ENCODE peak calls at places on chromosomes 4 and X, in nine cellular contexts. E is mesenteric fat pad; X is NCI-H1092 treated with DMSO at 0.1 percent for 48 hours; J is NCI-H82; U is putamen; N is CD8-positive, alpha-beta T cell; F is HS-5; B is activated B cell treated with CpG ODN at 0.5 μM for 24 hours; G is AG08395. D is an unnamed sample.

GRCh38 chr4:183876268-183876934 is 28.7 kb upstream of the STOX2 start:
- DNase-seq in U (peak), G (no peak), E (no peak), F (peak), J (no peak), N (no peak), B (no peak), X (peak), D (no peak)

GRCh38 chr4:123786955-123787354 is 390.4 kb downstream of the SPRY1 start:
- DNase-seq in E (no peak), J (peak), U (no peak), F (no peak), N (no peak), X (no peak), G (no peak), B (no peak), D (no peak)

GRCh38 chr4:38462659-38463058 is 201.3 kb upstream of the KLF3 start:
- DNase-seq in N (no peak), X (no peak), G (no peak), J (no peak), F (no peak), U (no peak), E (no peak), B (no peak), D (no peak)

GRCh38 chr4:80266267-80266901 is at the start of gene FGF5:
- DNase-seq in N (no peak), X (peak), F (peak), B (peak), U (no peak), G (peak), E (no peak), J (peak), D (no peak)

GRCh38 chrX:114611018-114611619 is 27.2 kb downstream of the HTR2C start:
- DNase-seq in G (peak), N (no peak), J (peak), U (no peak), F (no peak), B (no peak), X (peak), E (no peak), D (no peak)

GRCh38 chrX:2317527-2318055 is 183.2 kb downstream of the DHRSX start:
- DNase-seq in X (no peak), F (no peak), G (no peak), E (no peak), U (peak), J (no peak), N (no peak), B (no peak), D (no peak)

GRCh38 chr4:39237179-39237578 is 54.9 kb downstream of the WDR19 start:
- DNase-seq in U (peak), B (no peak), E (no peak), N (no peak), F (no peak), J (no peak), X (no peak), G (no peak), D (no peak)

GRCh38 chr4:75036046-75036445 is 103.1 kb downstream of the PARM1 start:
- DNase-seq in U (no peak), N (no peak), F (no peak), E (no peak), X (no peak), G (no peak), B (no peak), J (no peak), D (peak)

GRCh38 chr4:76084542-76084941 is 10.0 kb downstream of the ART3 start:
- DNase-seq in X (no peak), J (peak), N (no peak), F (no peak), U (no peak), E (no peak), B (no peak), G (no peak), D (no peak)

GRCh38 chrX:15343075-15343476 is 7.8 kb upstream of the PIGA start:
- DNase-seq in J (no peak), F (no peak), E (no peak), X (no peak), B (no peak), N (no peak), G (no peak), U (no peak), D (no peak)

GRCh38 chr4:6423575-6423974 is 48.8 kb downstream of the PPP2R2C start:
- DNase-seq in N (no peak), G (no peak), B (no peak), J (no peak), E (no peak), X (no peak), U (no peak), F (no peak), D (peak)

GRCh38 chr4:7581477-7581876 is 146.7 kb upstream of the PSAPL1 start:
- DNase-seq in J (no peak), U (no peak), G (no peak), B (no peak), E (no peak), F (no peak), X (no peak), N (peak), D (no peak)

GRCh38 chr4:37453004-37453360 is 208.4 kb downstream of the NWD2 start:
- DNase-seq in N (peak), J (peak), G (peak), X (peak), E (no peak), U (peak), F (no peak), B (no peak), D (peak)

GRCh38 chr4:137610960-137611359 is 78.7 kb upstream of the PCDH18 start:
- DNase-seq in B (no peak), X (no peak), E (no peak), J (peak), F (no peak), G (no peak), U (no peak), N (no peak), D (no peak)

GRCh38 chrX:46381630-46382029 is 163.6 kb downstream of the ZNF674 start:
- DNase-seq in X (peak), E (no peak), B (no peak), J (peak), N (peak), U (no peak), F (no peak), G (peak), D (peak)

GRCh38 chrX:150693782-150694574 is 782 bp downstream of the MTMR1 start:
- DNase-seq in U (no peak), X (peak), E (no peak), G (peak), J (peak), F (peak), B (peak), N (peak), D (no peak)

GRCh38 chr4:113976937-113977855 is 2.3 kb downstream of the ARSJ start:
- DNase-seq in E (no peak), N (no peak), U (no peak), F (no peak), J (no peak), B (no peak), X (no peak), G (no peak), D (no peak)

GRCh38 chr4:16034010-16034829 is 49.6 kb downstream of the PROM1 start:
- DNase-seq in B (no peak), E (no peak), U (no peak), G (no peak), X (no peak), N (no peak), F (no peak), J (no peak), D (no peak)

GRCh38 chr4:58042176-58042575 is 932.0 kb upstream of the IGFBP7 start:
- DNase-seq in N (no peak), J (no peak), F (no peak), U (no peak), E (no peak), G (no peak), B (no peak), X (no peak), D (no peak)

GRCh38 chr4:7813674-7814073 is 126.0 kb downstream of the AFAP1 start:
- DNase-seq in F (no peak), U (no peak), E (peak), B (no peak), G (no peak), N (no peak), X (no peak), J (no peak), D (no peak)

GRCh38 chr4:139889194-139889762 is 223.7 kb downstream of the MGST2 start:
- DNase-seq in F (no peak), J (no peak), U (no peak), G (no peak), N (no peak), E (no peak), B (no peak), X (no peak), D (no peak)

GRCh38 chr4:168475745-168476144 is 4.5 kb downstream of the DDX60L start:
- DNase-seq in J (peak), E (no peak), U (no peak), N (no peak), G (no peak), B (no peak), F (no peak), X (no peak), D (no peak)

GRCh38 chr4:45317276-45317675 is 590.9 kb upstream of the GNPDA2 start:
- DNase-seq in E (no peak), X (no peak), B (no peak), F (peak), U (no peak), N (no peak), J (no peak), G (no peak), D (no peak)

GRCh38 chr4:152293527-152293926 is 242.4 kb downstream of the FBXW7 start:
- DNase-seq in U (no peak), E (no peak), X (no peak), J (no peak), F (no peak), B (no peak), G (no peak), N (no peak), D (no peak)

GRCh38 chrX:13023526-13024469 is 20.6 kb downstream of the FAM9C start:
- DNase-seq in X (no peak), N (no peak), F (no peak), J (no peak), U (no peak), E (no peak), B (no peak), G (no peak), D (no peak)

GRCh38 chrX:126165721-126166401 is at the start of gene DCAF12L2:
- DNase-seq in F (no peak), J (peak), B (no peak), G (no peak), E (no peak), X (peak), U (no peak), N (no peak), D (no peak)

GRCh38 chr4:38560340-38560739 is 103.7 kb upstream of the KLF3 start:
- DNase-seq in E (no peak), B (no peak), G (no peak), F (no peak), N (no peak), U (no peak), J (no peak), X (no peak), D (no peak)

GRCh38 chr4:25378130-25378743 is 1.2 kb downstream of the ANAPC4 start:
- DNase-seq in E (no peak), U (no peak), F (no peak), N (no peak), J (peak), G (no peak), B (no peak), X (no peak), D (no peak)

GRCh38 chrX:20595928-20596550 is 329.3 kb upstream of the RPS6KA3 start:
- DNase-seq in J (no peak), N (no peak), B (no peak), U (peak), F (peak), G (peak), E (no peak), X (no peak), D (no peak)

GRCh38 chrX:34893741-34894140 is 48.9 kb upstream of the FAM47B start:
- DNase-seq in G (no peak), F (no peak), U (no peak), B (no peak), J (peak), N (no peak), X (no peak), E (no peak), D (no peak)

GRCh38 chr4:41976775-41977516 is 4.6 kb upstream of the DCAF4L1 start:
- DNase-seq in J (no peak), U (no peak), N (no peak), G (no peak), B (no peak), X (no peak), E (no peak), F (no peak), D (no peak)

GRCh38 chr4:17469931-17470674 is 41.8 kb downstream of the QDPR start:
- DNase-seq in B (no peak), U (no peak), F (no peak), X (no peak), G (no peak), N (no peak), E (no peak), J (no peak), D (no peak)

GRCh38 chr4:94000559-94000958 is 172.0 kb downstream of the ATOH1 start:
- DNase-seq in U (no peak), X (no peak), G (no peak), J (no peak), E (no peak), B (no peak), N (no peak), F (no peak), D (no peak)

GRCh38 chrX:47204970-47205369 is 11.3 kb downstream of the UBA1 start:
- DNase-seq in U (no peak), B (no peak), F (no peak), N (no peak), X (no peak), G (no peak), J (peak), E (no peak), D (no peak)

GRCh38 chr4:184755278-184755677 is 21.4 kb upstream of the CENPU start:
- DNase-seq in B (no peak), J (no peak), G (peak), E (no peak), F (no peak), X (no peak), N (no peak), U (no peak), D (no peak)

GRCh38 chr4:4758708-4759107 is 100.8 kb upstream of the MSX1 start:
- DNase-seq in X (no peak), G (no peak), N (no peak), E (no peak), F (no peak), J (no peak), U (no peak), B (no peak), D (peak)

D was measured in GM12878.